ENCODE peak calls at places on chromosomes 5 and 9, in seven cellular contexts. L is body of pancreas; M is GM23248; U is breast epithelium; P is psoas muscle; Q is A673; Z is CD4-positive, CD25-positive, alpha-beta regulatory T cell. N is an unnamed sample. For H3K9me3, the result is how much of the 10 kb centered on the place peaks cover.

GRCh38 chr9:89888233-89888632 is 283.4 kb downstream of the GADD45G start:
- DNase-seq in L (no peak), M (no peak), U (no peak), P (no peak), Q (no peak), Z (no peak), N (no peak)

GRCh38 chr5:75681125-75681830 is 36.0 kb downstream of the POC5 start:
- DNase-seq in L (no peak), M (peak), U (no peak), P (no peak), Q (peak), Z (peak), N (no peak)

GRCh38 chr5:167688731-167689130 is 602.7 kb upstream of the WWC1 start:
- DNase-seq in L (no peak), M (peak), U (no peak), P (no peak), Q (no peak), Z (no peak), N (no peak)

GRCh38 chr5:27403248-27403882 is 365.0 kb upstream of the CDH9 start:
- DNase-seq in L (no peak), M (peak), U (no peak), P (no peak), Q (no peak), Z (no peak), N (no peak)

GRCh38 chr9:127644943-127645342 is 32.9 kb downstream of the STXBP1 start:
- DNase-seq in L (no peak), M (no peak), U (no peak), P (no peak), Q (peak), Z (no peak), N (no peak)

GRCh38 chr9:121989010-121989409 is 104.1 kb downstream of the TTLL11 start:
- DNase-seq in L (no peak), M (no peak), U (no peak), P (no peak), Q (peak), Z (no peak), N (no peak)

GRCh38 chr9:93807166-93808013 is 147.8 kb downstream of the BARX1 start:
- DNase-seq in L (no peak), M (no peak), U (no peak), P (no peak), Q (no peak), Z (no peak), N (no peak)

GRCh38 chr5:168659286-168659847 is 80.2 kb upstream of the PANK3 start:
- DNase-seq in L (no peak), M (no peak), U (no peak), P (no peak), Q (no peak), Z (no peak), N (no peak)

GRCh38 chr9:1284727-1285126 is 234.6 kb downstream of the DMRT2 start:
- DNase-seq in L (no peak), M (no peak), U (no peak), P (no peak), Q (no peak), Z (no peak), N (no peak)

DNA sequence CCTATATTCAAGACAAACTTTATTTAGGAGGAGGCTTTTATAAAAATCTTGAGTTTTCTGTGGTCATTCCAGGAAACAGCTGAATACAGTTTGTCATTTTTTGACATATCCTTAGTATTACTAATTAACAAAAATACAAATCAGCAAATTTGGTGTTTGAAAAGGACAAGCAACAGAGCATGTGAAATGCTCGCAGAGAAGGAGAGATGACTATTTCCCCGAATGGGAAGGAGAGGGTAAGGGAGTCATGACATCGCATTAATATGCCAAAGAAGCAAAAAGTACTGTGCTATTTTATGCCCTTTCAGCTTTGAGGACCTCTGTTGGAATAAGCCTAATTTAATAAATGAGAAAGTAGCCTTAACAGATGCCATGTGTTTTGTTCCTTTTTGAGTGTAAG is 1.8 kb downstream of the SMIM15 start:
- DNase-seq in L (no peak), M (no peak), U (no peak), P (no peak), Q (no peak), Z (no peak), N (no peak)
- H3K4me3 ChIP-seq in L (no peak), M (peak), U (no peak), P (peak), Q (peak), Z (peak), N (peak)

DNA sequence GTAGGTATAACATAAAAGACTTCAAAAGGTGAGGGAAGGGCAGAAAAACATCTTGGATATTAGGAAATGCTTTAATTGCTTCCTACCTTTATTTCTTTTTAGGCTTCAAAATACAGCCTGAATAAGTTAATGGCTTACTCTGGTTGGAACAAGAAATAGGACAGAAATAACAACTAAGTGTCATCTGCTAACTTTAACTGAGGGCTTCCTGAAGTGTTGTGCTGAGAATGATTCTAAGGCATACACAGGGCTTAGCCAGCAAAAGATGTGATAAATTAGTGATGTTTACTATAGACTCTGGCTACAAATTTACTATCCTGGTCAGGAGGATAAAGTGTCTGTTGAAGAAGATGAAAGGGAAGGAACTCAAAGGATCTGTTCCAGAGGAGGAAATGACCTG is 34.2 kb downstream of the ABHD17B start:
- DNase-seq in L (no peak), M (no peak), U (no peak), P (no peak), Q (no peak), Z (no peak), N (no peak)
- H3K9me3 ChIP-seq in L (under half), M (under half), U (under half), P (under half), Q (under half), Z (under half), N (under half)

DNA sequence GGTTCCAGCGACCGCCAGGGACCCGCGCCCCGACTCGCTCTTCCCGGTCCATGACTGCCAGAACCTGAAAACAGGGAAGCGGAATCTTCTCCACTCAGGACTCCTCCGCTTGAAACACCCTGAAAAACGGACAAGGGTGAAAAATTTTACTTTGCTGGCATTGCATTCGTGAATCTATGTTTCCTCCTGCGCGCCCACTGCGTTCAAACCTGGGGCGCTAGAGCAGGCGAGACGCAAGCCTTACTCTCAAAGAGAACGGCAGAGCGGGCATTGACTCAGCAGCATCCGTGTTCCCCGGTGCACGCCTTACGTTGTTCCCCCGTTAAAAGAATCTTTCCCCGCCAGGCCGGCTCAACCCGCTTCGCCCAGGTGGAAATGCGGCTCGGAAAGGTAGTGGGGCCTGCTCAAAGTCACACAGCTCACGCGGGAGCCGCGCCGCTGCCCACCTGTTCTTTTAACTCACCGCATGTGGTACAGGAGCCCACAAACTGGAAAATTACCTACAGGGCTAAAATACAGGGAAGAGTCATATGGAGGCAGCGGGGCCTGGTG is 999 bp upstream of the DRD1 start:
- DNase-seq in L (no peak), M (no peak), U (no peak), P (no peak), Q (no peak), Z (peak), N (no peak)
- H3K4me3 ChIP-seq in L (no peak), M (no peak), U (peak), P (peak), Q (no peak), Z (no peak), N (no peak)

GRCh38 chr5:13503017-13503416 is 441.5 kb downstream of the DNAH5 start:
- DNase-seq in L (no peak), M (no peak), U (no peak), P (no peak), Q (no peak), Z (no peak), N (no peak)
- H3K9me3 ChIP-seq in L (under half), M (under half), U (under half), P (under half), Q (under half), Z (under half), N (under half)

DNA sequence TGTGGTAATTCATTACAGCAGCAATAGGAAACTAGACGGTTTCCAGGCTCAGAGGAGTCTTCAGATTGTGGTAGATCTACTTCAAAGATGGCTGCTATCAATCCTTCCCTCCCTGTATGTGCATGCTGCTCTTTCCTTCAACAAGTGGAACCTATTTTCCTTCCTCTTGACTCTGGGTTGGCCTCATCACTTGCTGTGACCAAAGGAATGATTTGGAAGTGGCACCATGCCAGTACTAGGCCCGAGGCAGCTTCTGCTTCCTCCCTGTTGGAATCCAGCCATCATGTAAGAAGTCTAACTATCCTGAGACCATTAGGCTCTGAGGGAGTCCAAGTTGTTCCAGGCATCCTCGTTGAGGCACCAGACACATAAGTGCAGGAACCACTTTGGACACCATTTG is 46.5 kb upstream of the MCTP1 start:
- DNase-seq in L (no peak), M (no peak), U (no peak), P (no peak), Q (no peak), Z (no peak), N (no peak)
- H3K4me3 ChIP-seq in L (no peak), M (no peak), U (no peak), P (no peak), Q (no peak), Z (no peak), N (no peak)

GRCh38 chr9:137947012-137947411 is 69.4 kb downstream of the CACNA1B start:
- DNase-seq in L (no peak), M (no peak), U (no peak), P (no peak), Q (no peak), Z (no peak), N (no peak)
- H3K9me3 ChIP-seq in L (under half), M (under half), U (under half), P (under half), Q (under half), Z (under half), N (under half)

GRCh38 chr5:139104577-139105271 is 93.4 kb downstream of the SIL1 start:
- DNase-seq in L (peak), M (peak), U (peak), P (peak), Q (no peak), Z (no peak), N (no peak)
- H3K4me3 ChIP-seq in L (no peak), M (peak), U (peak), P (peak), Q (no peak), Z (no peak), N (no peak)

N was measured in PC-9.